ENCODE peak calls at places on chromosome 2, in nine cellular contexts. One of them, this sample, is unnamed.
A peak's percentile ranks its signal among the peaks of the same experiment; 100 is the strongest.

GRCh38 chr2:236585966-236586365 is 16.3 kb downstream of the ACKR3 start:
- DNase-seq in AG09309: no peak
- DNase-seq in EH: no peak
- DNase-seq in ELF-1: no peak
- DNase-seq in posterior vena cava: no peak
- DNase-seq in lower lobe of right lung: no peak
- DNase-seq in EL: no peak
- DNase-seq in adrenal gland: no peak
- DNase-seq in H9: no peak
- DNase-seq in this sample: no peak

GRCh38 chr2:235264121-235264493 is 229.7 kb upstream of the AGAP1 start:
- DNase-seq in AG09309: no peak
- DNase-seq in EH: no peak
- DNase-seq in ELF-1: no peak
- DNase-seq in posterior vena cava: no peak
- DNase-seq in lower lobe of right lung: no peak
- DNase-seq in EL: no peak
- DNase-seq in adrenal gland: no peak
- DNase-seq in H9: no peak
- DNase-seq in this sample: no peak

GRCh38 chr2:5673148-5673860 is 18.9 kb upstream of the SOX11 start:
- DNase-seq in AG09309: no peak
- DNase-seq in EH: no peak
- DNase-seq in ELF-1: peak; percentile 28
- DNase-seq in posterior vena cava: no peak
- DNase-seq in lower lobe of right lung: no peak
- DNase-seq in EL: no peak
- DNase-seq in adrenal gland: no peak
- DNase-seq in H9: peak; percentile 58
- DNase-seq in this sample: no peak

GRCh38 chr2:174699993-174700766 is 64.1 kb downstream of the CHRNA1 start:
- DNase-seq in AG09309: no peak
- DNase-seq in EH: peak; percentile 67
- DNase-seq in ELF-1: no peak
- DNase-seq in posterior vena cava: no peak
- DNase-seq in lower lobe of right lung: no peak
- DNase-seq in EL: peak; percentile 56
- DNase-seq in adrenal gland: no peak
- DNase-seq in H9: no peak
- DNase-seq in this sample: no peak

GRCh38 chr2:70160545-70160944 is 30.3 kb downstream of the C2orf42 start:
- DNase-seq in AG09309: no peak
- DNase-seq in EH: no peak
- DNase-seq in ELF-1: no peak
- DNase-seq in posterior vena cava: peak; percentile 1
- DNase-seq in lower lobe of right lung: no peak
- DNase-seq in EL: no peak
- DNase-seq in adrenal gland: no peak
- DNase-seq in H9: no peak
- DNase-seq in this sample: no peak

GRCh38 chr2:105744909-105745853 is at the start of gene NCK2:
- DNase-seq in AG09309: no peak
- DNase-seq in EH: peak; percentile 39
- DNase-seq in ELF-1: peak; percentile 44
- DNase-seq in posterior vena cava: no peak
- DNase-seq in lower lobe of right lung: peak; percentile 56
- DNase-seq in EL: peak; percentile 33
- DNase-seq in adrenal gland: peak; percentile 63
- DNase-seq in H9: no peak
- DNase-seq in this sample: no peak

GRCh38 chr2:156334496-156335478 is 2.3 kb upstream of the NR4A2 start:
- DNase-seq in AG09309: peak; percentile 76
- DNase-seq in EH: peak; percentile 94
- DNase-seq in ELF-1: peak; percentile 64
- DNase-seq in posterior vena cava: peak; percentile 98
- DNase-seq in lower lobe of right lung: peak; percentile 92
- DNase-seq in EL: peak; percentile 88
- DNase-seq in adrenal gland: peak; percentile 97
- DNase-seq in H9: peak; percentile 76
- DNase-seq in this sample: peak; percentile 96

GRCh38 chr2:55567298-55567697 is 47.8 kb downstream of the CFAP36 start:
- DNase-seq in AG09309: no peak
- DNase-seq in EH: peak; percentile 7
- DNase-seq in ELF-1: no peak
- DNase-seq in posterior vena cava: no peak
- DNase-seq in lower lobe of right lung: no peak
- DNase-seq in EL: no peak
- DNase-seq in adrenal gland: no peak
- DNase-seq in H9: no peak
- DNase-seq in this sample: no peak

GRCh38 chr2:236606023-236606422 is 36.4 kb downstream of the ACKR3 start:
- DNase-seq in AG09309: no peak
- DNase-seq in EH: no peak
- DNase-seq in ELF-1: no peak
- DNase-seq in posterior vena cava: no peak
- DNase-seq in lower lobe of right lung: no peak
- DNase-seq in EL: no peak
- DNase-seq in adrenal gland: no peak
- DNase-seq in H9: no peak
- DNase-seq in this sample: no peak

GRCh38 chr2:3620834-3621233 is 25.9 kb downstream of the COLEC11 start:
- DNase-seq in AG09309: no peak
- DNase-seq in EH: no peak
- DNase-seq in ELF-1: no peak
- DNase-seq in posterior vena cava: no peak
- DNase-seq in lower lobe of right lung: no peak
- DNase-seq in EL: no peak
- DNase-seq in adrenal gland: no peak
- DNase-seq in H9: no peak
- DNase-seq in this sample: no peak